ENCODE peak calls at places on chromosomes 2 and 18, in four cellular contexts. A is astrocyte, Y is GM23248, H is HepG2. W is an unnamed sample. For H3K4me1, the result is how much of the 10 kb centered on the place peaks cover.

GRCh38 chr2:159713691-159714585 is 1.6 kb downstream of the MARCHF7 start:
- DNase-seq in Y (peak), A (peak), H (peak), W (peak)

GRCh38 chr2:159410276-159410675 is 123.8 kb upstream of the WDSUB1 start:
- DNase-seq in H (no peak), A (no peak), Y (no peak), W (no peak)

GRCh38 chr2:56576001-56576400 is 392.2 kb downstream of the CCDC85A start:
- DNase-seq in A (no peak), H (no peak), Y (no peak), W (no peak)

GRCh38 chr2:226891780-226892590 is 56.1 kb downstream of the RHBDD1 start:
- DNase-seq in H (no peak), A (peak), Y (peak), W (no peak)

GRCh38 chr2:165293439-165294420 is 54.5 kb downstream of the SCN2A start:
- DNase-seq in A (peak), Y (peak), H (peak), W (peak)

GRCh38 chr2:145185696-145186095 is 665.8 kb upstream of the ZEB2 start:
- DNase-seq in H (no peak), A (peak), Y (peak), W (no peak)

GRCh38 chr2:111675419-111676194 is 208.4 kb downstream of the ANAPC1 start:
- DNase-seq in Y (no peak), A (no peak), H (no peak), W (no peak)

GRCh38 chr2:112737544-112738232 is 16.9 kb downstream of the NT5DC4 start:
- DNase-seq in H (no peak), A (no peak), Y (no peak), W (no peak)

GRCh38 chr2:233100192-233100998 is 40.3 kb downstream of the INPP5D start:
- DNase-seq in H (no peak), Y (no peak), A (no peak), W (no peak)

GRCh38 chr2:217014298-217015116 is 154.6 kb upstream of the TNP1 start:
- DNase-seq in A (no peak), H (no peak), Y (no peak), W (no peak)

GRCh38 chr2:183519371-183520056 is 395.3 kb downstream of the NUP35 start:
- DNase-seq in A (no peak), H (no peak), Y (no peak), W (no peak)

GRCh38 chr2:203209538-203209937 is 29.3 kb upstream of the CYP20A1 start:
- DNase-seq in H (no peak), Y (peak), A (no peak), W (no peak)

GRCh38 chr18:41396211-41396610 is 558.8 kb upstream of the PIK3C3 start:
- DNase-seq in Y (no peak), H (no peak), A (no peak), W (no peak)

GRCh38 chr2:216308532-216308931 is 63.8 kb downstream of the MARCHF4 start:
- DNase-seq in Y (no peak), H (no peak), A (peak), W (no peak)

GRCh38 chr2:165905854-165906253 is 47.7 kb downstream of the TTC21B start:
- DNase-seq in A (peak), Y (no peak), H (no peak), W (no peak)

GRCh38 chr2:38106420-38107182 is 30.6 kb upstream of the CYP1B1 start:
- DNase-seq in H (no peak), Y (peak), A (peak), W (no peak)

GRCh38 chr2:240144649-240145261 is 4.3 kb upstream of the OTOS start:
- DNase-seq in A (no peak), H (no peak), Y (no peak), W (no peak)

GRCh38 chr18:44803019-44803650 is 122.4 kb downstream of the SETBP1 start:
- DNase-seq in H (peak), Y (peak), A (peak), W (no peak)

GRCh38 chr2:237152361-237152760 is 66.7 kb downstream of the COPS8 start:
- DNase-seq in H (no peak), Y (peak), A (no peak), W (no peak)
- H3K4me1 ChIP-seq in H (under half), Y (under half), A (under half), W (under half)

DNA sequence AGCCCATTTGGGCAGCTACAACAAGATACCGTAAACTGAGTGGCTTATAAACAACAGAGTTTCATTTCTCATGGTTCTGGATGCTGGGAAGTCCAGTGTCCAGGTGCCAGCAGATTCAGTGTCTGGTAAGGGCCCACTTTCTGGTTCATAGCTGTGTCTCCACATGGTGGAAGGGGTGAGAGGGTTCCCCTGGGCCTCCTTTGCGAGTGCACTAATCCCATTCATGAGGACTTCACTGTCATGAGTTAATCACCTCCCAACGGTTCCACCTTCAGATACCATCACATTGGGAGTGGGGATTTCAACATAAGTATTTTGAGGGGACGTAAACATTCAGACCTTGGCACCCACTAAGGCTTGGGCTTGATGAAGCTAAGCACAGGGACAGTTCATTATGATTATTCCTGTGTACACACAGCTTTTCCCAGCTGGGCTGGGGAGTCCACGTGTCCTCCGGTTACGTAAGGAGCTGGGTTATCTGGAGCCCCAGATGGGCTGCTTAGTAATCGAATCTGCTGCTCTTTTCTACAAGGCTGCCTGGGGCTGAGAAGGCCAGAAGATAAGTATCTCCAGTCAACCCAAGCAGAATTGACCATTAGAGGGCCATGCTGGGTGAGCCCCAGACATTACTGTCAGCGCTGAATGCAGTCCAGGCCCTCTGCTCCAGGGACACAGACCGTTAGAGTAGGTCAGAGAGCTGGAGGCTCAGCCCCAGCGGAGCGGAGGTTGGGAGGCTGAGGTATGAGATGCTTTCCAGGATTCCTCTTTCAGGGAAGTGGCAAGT is 42.7 kb downstream of the EPAS1 start:
- DNase-seq in Y (peak), A (no peak), H (peak), W (peak)
- H3K27ac ChIP-seq in Y (no peak), A (no peak), H (no peak), W (peak)

GRCh38 chr2:9692392-9693137 is 61.8 kb upstream of the YWHAQ start:
- DNase-seq in Y (peak), H (no peak), A (no peak), W (no peak)
- H3K9ac ChIP-seq in Y (peak), H (no peak), A (no peak), W (no peak)

GRCh38 chr2:237450108-237450507 is 36.1 kb upstream of the COL6A3 start:
- DNase-seq in Y (no peak), A (no peak), H (no peak), W (no peak)
- H3K4me1 ChIP-seq in Y (under half), A (under half), H (under half), W (under half)

W was measured in trophoblast cell.